ENCODE peak calls at places on chromosomes 11 and 22, in seven cellular contexts. J is H1, W is HCT116, Z is HepG2, M is endothelial cell of umbilical vein, O is K562, Y is GM12878. V is an unnamed sample.
A peak's percentile ranks its signal among the peaks of the same experiment; 100 is the strongest.

GRCh38 chr11:96306933-96307747 is 35.9 kb downstream of the MAML2 start:
- DNase-seq in J (no peak), W (peak; percentile 95), Z (peak; percentile 81), M (peak; percentile 99), O (peak; percentile 25), Y (no peak), V (peak; percentile 39)

GRCh38 chr22:20532256-20532993 is 25.0 kb downstream of the MED15 start:
- DNase-seq in J (no peak), W (no peak), Z (no peak), M (no peak), O (no peak), Y (no peak), V (no peak)

GRCh38 chr11:45725776-45726606 is 60.6 kb upstream of the CHST1 start:
- DNase-seq in J (no peak), W (no peak), Z (no peak), M (no peak), O (no peak), Y (no peak), V (no peak)

GRCh38 chr11:65821107-65821506 is 12.7 kb upstream of the SNX32 start:
- DNase-seq in J (no peak), W (no peak), Z (peak; percentile 20), M (no peak), O (no peak), Y (no peak), V (no peak)

GRCh38 chr11:129969973-129970372 is 32.7 kb downstream of the PRDM10 start:
- DNase-seq in J (no peak), W (no peak), Z (no peak), M (no peak), O (no peak), Y (no peak), V (no peak)

GRCh38 chr22:46196268-46196667 is 45.9 kb downstream of the PPARA start:
- DNase-seq in J (no peak), W (no peak), Z (no peak), M (no peak), O (no peak), Y (no peak), V (no peak)

GRCh38 chr11:17651681-17652080 is 67.7 kb upstream of the MYOD1 start:
- DNase-seq in J (no peak), W (no peak), Z (no peak), M (no peak), O (no peak), Y (no peak), V (no peak)

GRCh38 chr11:106872246-106872645 is 146.0 kb downstream of the GUCY1A2 start:
- DNase-seq in J (no peak), W (no peak), Z (no peak), M (no peak), O (no peak), Y (no peak), V (no peak)

GRCh38 chr11:32402836-32403235 is 32.5 kb downstream of the WT1 start:
- DNase-seq in J (no peak), W (no peak), Z (no peak), M (no peak), O (no peak), Y (no peak), V (no peak)

GRCh38 chr22:25919452-25919851 is 177.5 kb downstream of the MYO18B start:
- DNase-seq in J (no peak), W (no peak), Z (no peak), M (no peak), O (no peak), Y (no peak), V (no peak)

GRCh38 chr11:105151936-105152554 is 12.5 kb upstream of the CARD18 start:
- DNase-seq in J (no peak), W (no peak), Z (no peak), M (peak; percentile 18), O (no peak), Y (no peak), V (no peak)

GRCh38 chr22:20503816-20504215 is 3.6 kb upstream of the MED15 start:
- DNase-seq in J (no peak), W (no peak), Z (no peak), M (no peak), O (no peak), Y (no peak), V (no peak)

GRCh38 chr11:44466531-44467179 is 98.8 kb upstream of the CD82 start:
- DNase-seq in J (no peak), W (no peak), Z (no peak), M (no peak), O (no peak), Y (no peak), V (no peak)

GRCh38 chr11:8533332-8533731 is 60.7 kb downstream of the STK33 start:
- DNase-seq in J (no peak), W (no peak), Z (no peak), M (no peak), O (no peak), Y (peak; percentile 86), V (no peak)

GRCh38 chr11:68782711-68783110 is 31.4 kb upstream of the TESMIN start:
- DNase-seq in J (no peak), W (no peak), Z (no peak), M (no peak), O (no peak), Y (no peak), V (no peak)

GRCh38 chr11:76408171-76408965 is 27.2 kb downstream of the GVQW3 start:
- DNase-seq in J (no peak), W (no peak), Z (no peak), M (peak; percentile 12), O (no peak), Y (no peak), V (peak; percentile 87)

GRCh38 chr22:50016988-50017700 is 4.6 kb upstream of the IL17REL start:
- DNase-seq in J (no peak), W (no peak), Z (no peak), M (no peak), O (no peak), Y (peak; percentile 66), V (no peak)

GRCh38 chr22:45870011-45870410 is 107.0 kb downstream of the WNT7B start:
- DNase-seq in J (no peak), W (no peak), Z (no peak), M (no peak), O (no peak), Y (no peak), V (no peak)

GRCh38 chr22:48423481-48423901 is 1404.2 kb downstream of the BRD1 start:
- DNase-seq in J (no peak), W (no peak), Z (no peak), M (no peak), O (no peak), Y (no peak), V (no peak)

DNA sequence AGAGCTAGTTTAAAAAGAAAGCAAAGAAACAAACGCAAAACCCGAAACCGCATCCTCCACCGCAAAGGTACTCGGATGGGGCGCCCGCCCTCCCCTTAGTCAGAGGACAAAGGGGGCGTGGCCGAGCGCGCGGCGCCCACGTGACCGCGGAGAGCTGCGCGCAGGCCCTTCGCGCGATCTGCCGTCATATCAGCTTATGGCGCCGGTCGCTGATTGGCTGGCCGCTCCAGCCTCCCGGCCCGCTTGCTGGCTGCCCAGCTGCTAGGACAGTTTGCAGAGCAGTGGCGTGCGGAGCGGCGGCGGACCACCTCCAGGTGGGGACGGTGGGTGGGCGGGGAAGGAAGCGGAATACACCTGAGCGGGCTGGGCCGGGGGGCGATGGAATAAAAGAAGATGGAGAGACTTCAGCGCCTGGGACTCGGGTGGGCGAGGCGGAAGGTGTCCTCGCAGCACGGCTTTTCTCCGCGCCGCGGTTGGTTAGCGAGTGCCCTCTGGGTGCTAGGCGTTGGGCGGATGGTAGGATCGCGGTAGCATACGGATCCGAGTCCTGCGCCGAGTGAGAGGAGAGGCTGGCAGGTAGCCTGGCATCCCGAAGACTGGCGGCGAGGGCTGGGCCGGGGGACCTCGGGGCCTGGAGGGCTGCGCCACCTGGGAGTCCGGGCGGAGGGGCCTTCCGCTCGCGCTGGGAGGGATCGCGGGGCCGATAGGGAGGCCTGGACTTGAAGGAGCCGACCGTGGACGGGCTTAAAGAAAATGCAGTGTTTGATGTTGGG is at the start of gene SC5D:
- DNase-seq in J (peak; percentile 94), W (peak; percentile 82), Z (peak; percentile 85), M (peak; percentile 94), O (peak; percentile 96), Y (peak; percentile 80), V (no peak)
- TF ChIP-seq EZH2 in J (no peak), W (no peak), Z (no peak), M (no peak), O (no peak), Y (no peak), V (no peak)

DNA sequence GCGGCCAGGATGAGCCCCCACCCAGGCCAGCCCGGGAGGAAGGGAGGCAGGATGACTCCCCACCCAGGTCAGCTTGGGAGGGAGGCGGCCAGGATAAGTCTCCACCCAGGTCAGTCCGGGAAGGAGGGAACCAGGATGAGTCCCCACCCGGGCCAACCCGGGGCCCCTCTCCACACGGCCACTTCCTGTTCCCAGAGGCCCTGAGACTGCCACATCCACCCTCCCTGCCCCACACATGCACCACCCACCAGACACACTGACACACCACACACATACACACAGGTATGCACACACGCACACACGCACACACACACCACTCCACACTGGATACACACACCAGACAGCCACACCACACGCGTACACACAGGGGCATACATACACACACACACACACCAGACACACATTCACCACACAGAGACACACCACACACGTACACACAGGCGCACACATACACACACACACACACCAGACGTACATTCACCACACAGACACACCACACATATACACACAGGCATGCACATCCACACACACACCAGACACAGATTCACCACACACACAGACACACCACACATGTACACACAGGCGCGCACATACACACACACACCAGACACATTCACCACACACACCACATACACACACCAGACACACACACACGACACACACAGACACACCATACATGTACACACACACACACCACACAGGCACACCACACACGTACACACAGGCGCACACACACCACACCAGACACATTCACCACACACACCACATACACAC is 84.9 kb upstream of the PRR5 start:
- DNase-seq in J (no peak), W (no peak), Z (no peak), M (no peak), O (no peak), Y (no peak), V (no peak)
- TF ChIP-seq POLR2AphosphoS5 in J (no peak), W (no peak), Z (no peak), M (no peak), O (no peak), Y (no peak), V (no peak)

GRCh38 chr11:113626736-113627135 is 79.4 kb downstream of the TMPRSS5 start:
- DNase-seq in J (no peak), W (no peak), Z (no peak), M (no peak), O (no peak), Y (no peak), V (no peak)
- H3K9me3 ChIP-seq in J (no peaks in the 10 kb centered on the region), W (no peaks in the 10 kb centered on the region), Z (no peaks in the 10 kb centered on the region), M (no peaks in the 10 kb centered on the region), O (no peaks in the 10 kb centered on the region), Y (no peaks in the 10 kb centered on the region), V (no peaks in the 10 kb centered on the region)

DNA sequence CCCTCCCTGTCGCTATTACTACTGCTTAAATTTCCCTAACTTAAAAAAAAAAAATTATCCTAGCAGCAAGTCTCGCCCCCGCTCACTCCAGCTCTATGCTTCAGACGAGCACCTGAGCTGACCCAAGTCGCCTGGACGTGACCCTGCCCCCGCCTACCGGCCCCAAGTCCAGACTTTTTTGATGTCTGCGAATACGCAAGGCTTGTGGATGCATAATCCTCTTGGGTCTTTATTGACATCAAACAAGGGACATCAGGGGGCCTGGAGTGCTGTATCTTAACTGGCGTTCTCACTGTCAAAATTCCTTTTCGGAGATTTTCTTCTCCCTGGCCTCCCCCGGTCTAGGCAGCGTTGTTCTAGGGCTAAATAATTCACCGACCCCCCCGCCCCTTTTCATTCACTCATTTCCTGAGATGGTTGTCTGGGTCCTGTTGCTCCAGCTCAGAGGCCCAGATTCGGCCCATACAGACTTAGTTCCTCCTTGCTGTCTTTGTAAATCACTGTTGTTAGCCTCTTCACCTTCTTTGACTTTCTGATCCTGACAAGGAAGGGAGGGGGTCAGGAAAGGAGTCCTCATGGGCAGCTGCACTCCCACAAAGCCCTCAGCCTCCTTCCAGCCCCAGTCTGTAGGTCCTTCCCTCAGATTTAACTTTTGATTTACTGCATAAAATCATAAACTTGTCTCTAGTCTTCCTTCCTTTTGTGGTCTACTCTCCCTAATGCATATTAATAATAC is 596 bp upstream of the LRP4 start:
- DNase-seq in J (peak; percentile 74), W (no peak), Z (no peak), M (no peak), O (no peak), Y (no peak), V (no peak)
- TF ChIP-seq EZH2 in J (no peak), W (no peak), Z (no peak), M (no peak), O (no peak), Y (no peak), V (no peak)